ENCODE peak calls at places on chromosomes 16 and 17, in four cellular contexts. I, B, S and T are unnamed samples.

GRCh38 chr16:77414752-77415231 is 20.0 kb downstream of the ADAMTS18 start:
- DNase-seq in B (no peak), I (no peak), S (no peak), T (no peak)

GRCh38 chr16:29154676-29155121 is 169.8 kb downstream of the LAT start:
- DNase-seq in I (no peak), S (no peak), B (no peak), T (no peak)

GRCh38 chr17:78831688-78832540 is 8.7 kb downstream of the USP36 start:
- DNase-seq in B (no peak), I (no peak), S (peak; percentile 62), T (no peak)

GRCh38 chr16:53632526-53632925 is 71.1 kb downstream of the RPGRIP1L start:
- DNase-seq in I (no peak), S (no peak), B (no peak), T (no peak)

GRCh38 chr16:7363397-7364053 is 30.9 kb downstream of the RBFOX1 start:
- DNase-seq in S (no peak), I (no peak), B (no peak), T (no peak)

GRCh38 chr17:18859256-18859655 is 1.3 kb downstream of the PRPSAP2 start:
- DNase-seq in S (peak; percentile 28), B (no peak), I (no peak), T (no peak)

GRCh38 chr17:65360961-65361552 is 200.4 kb downstream of the AXIN2 start:
- DNase-seq in B (no peak), S (no peak), I (no peak), T (no peak)

GRCh38 chr17:51890710-51891109 is 267.8 kb downstream of the CA10 start:
- DNase-seq in S (no peak), I (no peak), B (no peak), T (no peak)

GRCh38 chr16:80372341-80372740 is 168.5 kb upstream of the DYNLRB2 start:
- DNase-seq in S (no peak), I (no peak), B (no peak), T (no peak)
- TF ChIP-seq FOXK2 in S (no peak), I (no peak), B (no peak), T (no peak)

GRCh38 chr17:49913226-49914095 is 55.5 kb upstream of the DLX4 start:
- DNase-seq in S (no peak), I (peak; percentile 71), B (no peak), T (no peak)
- TF ChIP-seq FOXK2 in S (no peak), I (no peak), B (no peak), T (no peak)

GRCh38 chr17:62968445-62968923 is 2.4 kb downstream of the TANC2 start:
- DNase-seq in I (peak; percentile 80), S (peak; percentile 83), B (peak; percentile 24), T (peak; percentile 78)
- TF ChIP-seq FOXK2 in I (peak; percentile 59), S (no peak), B (no peak), T (no peak)

GRCh38 chr17:56175299-56175935 is 22.1 kb downstream of the ANKFN1 start:
- DNase-seq in S (no peak), B (no peak), I (no peak), T (no peak)

GRCh38 chr17:56173026-56173425 is 19.8 kb downstream of the ANKFN1 start:
- DNase-seq in B (no peak), S (no peak), I (no peak), T (no peak)

GRCh38 chr17:56174421-56174820 is 21.1 kb downstream of the ANKFN1 start:
- DNase-seq in I (no peak), S (no peak), B (no peak), T (no peak)

GRCh38 chr17:56172517-56172982 is 19.3 kb downstream of the ANKFN1 start:
- DNase-seq in B (no peak), S (no peak), I (no peak), T (no peak)

DNA sequence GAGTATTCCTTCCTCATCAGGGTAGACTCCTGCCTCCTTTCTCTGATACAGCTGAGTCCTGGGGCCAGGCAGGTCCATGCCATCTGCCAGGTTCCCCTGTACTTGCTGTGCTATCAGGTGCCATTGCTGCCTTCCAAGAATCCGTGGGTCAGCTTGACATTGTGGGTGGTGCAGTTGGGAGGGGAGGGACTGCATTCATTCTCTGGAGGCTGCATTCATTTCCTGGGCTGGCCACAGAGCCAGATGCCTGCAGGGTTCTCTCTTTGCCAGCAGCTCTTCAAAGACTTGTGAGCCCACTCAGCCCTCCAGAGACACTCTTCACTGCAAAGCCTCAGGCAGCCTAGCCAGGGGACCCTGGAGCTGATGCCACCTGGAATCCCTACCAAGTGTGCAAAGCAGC is 20.7 kb downstream of the ANKFN1 start:
- DNase-seq in S (no peak), I (no peak), B (no peak), T (no peak)
- TF ChIP-seq FOXK2 in S (no peak), I (no peak), B (no peak), T (no peak)

GRCh38 chr17:81366648-81367047 is 28.6 kb upstream of the BAHCC1 start:
- DNase-seq in B (no peak), S (no peak), I (no peak), T (no peak)

GRCh38 chr17:81368623-81369022 is 26.6 kb upstream of the BAHCC1 start:
- DNase-seq in S (no peak), I (no peak), B (no peak), T (no peak)

GRCh38 chr17:81365601-81366585 is 29.4 kb upstream of the BAHCC1 start:
- DNase-seq in B (peak; percentile 28), I (no peak), S (peak; percentile 72), T (no peak)

GRCh38 chr17:81368161-81368560 is 27.1 kb upstream of the BAHCC1 start:
- DNase-seq in I (no peak), B (no peak), S (no peak), T (no peak)

GRCh38 chr17:81367171-81367570 is 28.1 kb upstream of the BAHCC1 start:
- DNase-seq in S (no peak), I (peak; percentile 57), B (no peak), T (no peak)
- TF ChIP-seq FOXK2 in S (no peak), I (no peak), B (no peak), T (no peak)

DNA sequence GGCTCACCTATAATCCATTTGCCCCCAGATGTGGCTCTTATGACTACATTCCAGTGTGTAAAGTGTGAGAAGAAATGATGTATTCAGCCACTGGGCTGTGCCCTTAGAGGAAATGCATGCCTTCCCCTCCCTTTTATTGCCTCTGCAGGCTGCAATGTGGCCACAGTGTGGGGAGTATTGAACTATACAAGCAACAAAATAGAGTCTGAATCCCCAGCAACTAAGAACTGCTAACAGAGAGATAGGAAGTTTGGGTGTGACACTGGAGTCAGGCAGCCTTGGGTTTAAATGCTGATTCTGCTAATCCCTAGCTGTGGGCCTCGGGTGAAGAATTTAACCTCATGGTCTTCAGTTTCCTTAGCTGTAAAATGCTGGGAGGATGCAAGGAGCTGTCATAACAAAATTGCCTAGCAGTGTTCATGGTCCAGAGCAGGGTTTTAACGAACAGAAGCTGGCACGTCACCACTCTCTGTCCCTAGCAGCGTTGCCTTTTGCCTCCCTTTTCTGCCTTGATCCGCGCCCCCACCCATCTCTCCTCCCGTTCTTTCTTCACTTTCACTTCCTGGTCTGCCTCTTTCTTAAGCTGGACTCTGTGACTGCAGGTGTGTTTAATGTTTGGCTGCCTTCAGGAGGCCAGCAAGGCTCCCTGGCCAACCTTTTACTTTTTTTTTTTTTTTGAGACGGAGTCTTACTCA is 50.4 kb downstream of the KPNA2 start:
- DNase-seq in S (no peak), B (no peak), I (no peak), T (no peak)
- TF ChIP-seq FOXK2 in S (no peak), B (no peak), I (no peak), T (no peak)

GRCh38 chr17:27157297-27157696 is 136.6 kb upstream of the WSB1 start:
- DNase-seq in B (no peak), I (no peak), S (no peak), T (no peak)
- TF ChIP-seq FOXK2 in B (no peak), I (no peak), S (no peak), T (no peak)

DNA sequence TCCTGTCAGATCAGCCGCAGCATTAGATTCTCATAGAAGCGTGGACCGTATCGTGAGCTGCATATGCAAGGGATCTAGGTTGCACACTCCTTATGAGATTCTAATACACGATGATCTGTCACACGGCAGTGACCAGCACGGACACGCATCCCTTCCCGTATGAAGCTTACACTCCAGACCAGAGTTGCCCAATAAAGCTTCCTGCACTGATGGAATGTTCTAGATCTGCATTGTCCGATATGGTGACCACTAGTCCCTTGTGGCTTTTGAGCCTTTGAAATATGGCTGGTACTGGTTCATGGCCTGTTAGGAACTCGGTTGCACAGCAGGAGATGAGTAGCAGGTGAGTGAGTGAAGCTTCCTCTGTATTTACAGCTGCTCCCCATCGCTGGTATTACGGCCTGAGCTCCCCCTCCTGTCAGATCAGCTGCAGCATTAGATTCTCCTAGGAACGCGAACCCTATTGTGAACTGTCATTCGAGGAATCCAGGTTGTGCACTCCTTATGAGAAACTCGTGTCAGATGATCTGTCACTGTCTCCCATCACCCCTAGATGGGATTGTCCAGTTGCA is 49.8 kb upstream of the ZCCHC14 start:
- DNase-seq in I (no peak), B (no peak), S (peak; percentile 39), T (no peak)
- TF ChIP-seq FOXK2 in I (no peak), B (no peak), S (no peak), T (no peak)

GRCh38 chr16:25493136-25493811 is 198.5 kb upstream of the HS3ST4 start:
- DNase-seq in I (no peak), B (no peak), S (no peak), T (no peak)
- TF ChIP-seq FOXK2 in I (no peak), B (no peak), S (no peak), T (no peak)

DNA sequence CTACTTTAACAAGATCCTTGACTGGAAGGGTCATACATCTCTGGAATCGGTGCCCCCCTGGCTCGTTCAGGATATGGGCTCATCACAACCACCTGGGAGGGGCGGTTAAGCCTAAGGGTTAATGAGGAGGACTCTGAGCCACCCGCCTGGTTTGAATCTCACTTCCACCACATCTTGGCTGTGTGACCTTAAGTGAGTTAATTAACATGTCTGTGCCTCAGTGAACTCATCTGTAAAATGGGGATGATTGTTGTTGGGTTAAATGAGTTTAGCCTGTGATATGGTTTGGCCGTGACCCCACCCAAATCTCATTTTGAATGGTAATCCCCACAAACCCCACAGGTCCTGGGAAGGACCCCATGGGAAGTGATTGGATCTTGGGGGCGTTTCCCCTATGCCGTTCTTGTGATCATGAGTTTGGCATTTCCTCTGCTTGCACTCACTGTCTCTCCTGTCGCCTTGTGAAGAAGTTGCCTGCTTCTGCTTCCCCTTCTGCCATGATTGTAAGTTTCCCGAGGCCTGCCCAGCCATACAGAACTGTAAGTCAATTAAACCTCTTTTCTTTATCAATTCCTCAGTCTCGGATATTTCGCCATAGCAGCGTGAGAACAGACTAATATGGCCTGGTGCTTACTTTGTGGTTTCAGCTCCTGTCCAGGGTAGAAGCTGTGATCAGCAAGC is 214.0 kb upstream of the CIBAR2 start:
- DNase-seq in I (no peak), S (no peak), B (no peak), T (no peak)
- TF ChIP-seq FOXK2 in I (no peak), S (no peak), B (no peak), T (no peak)